ENCODE peak calls at places on chromosome 11, in four cellular contexts. One of them, this sample, is unnamed.

GRCh38 chr11:117830674-117831351 is 6.3 kb upstream of the FXYD2 start:
- DNase-seq in stimulated activated CD8-positive, alpha-beta memory T cell treated with anti-CD3 and anti-CD28 coated beads, Interleukin-15, amount 100 ng/mL, for 1 hour: no peak
- DNase-seq in B cell: no peak
- DNase-seq in kidney epithelial cell: no peak
- DNase-seq in this sample: no peak

GRCh38 chr11:118691926-118692830 is 12.7 kb upstream of the TREH start:
- DNase-seq in B cell: no peak
- DNase-seq in stimulated activated CD8-positive, alpha-beta memory T cell treated with anti-CD3 and anti-CD28 coated beads, Interleukin-15, amount 100 ng/mL, for 1 hour: peak; percentile 38
- DNase-seq in kidney epithelial cell: no peak
- DNase-seq in this sample: peak; percentile 45

GRCh38 chr11:47941907-47942558 is 38.3 kb upstream of the PTPRJ start:
- DNase-seq in kidney epithelial cell: no peak
- DNase-seq in stimulated activated CD8-positive, alpha-beta memory T cell treated with anti-CD3 and anti-CD28 coated beads, Interleukin-15, amount 100 ng/mL, for 1 hour: no peak
- DNase-seq in B cell: no peak
- DNase-seq in this sample: peak; percentile 68

GRCh38 chr11:110992481-110992880 is 253.0 kb upstream of the POU2AF2 start:
- DNase-seq in stimulated activated CD8-positive, alpha-beta memory T cell treated with anti-CD3 and anti-CD28 coated beads, Interleukin-15, amount 100 ng/mL, for 1 hour: no peak
- DNase-seq in B cell: no peak
- DNase-seq in kidney epithelial cell: no peak
- DNase-seq in this sample: no peak

GRCh38 chr11:124899376-124900145 is 1.9 kb upstream of the ROBO4 start:
- DNase-seq in stimulated activated CD8-positive, alpha-beta memory T cell treated with anti-CD3 and anti-CD28 coated beads, Interleukin-15, amount 100 ng/mL, for 1 hour: no peak
- DNase-seq in kidney epithelial cell: no peak
- DNase-seq in B cell: no peak
- DNase-seq in this sample: no peak

GRCh38 chr11:3195251-3196160 is 23.1 kb downstream of the MRGPRG start:
- DNase-seq in kidney epithelial cell: no peak
- DNase-seq in stimulated activated CD8-positive, alpha-beta memory T cell treated with anti-CD3 and anti-CD28 coated beads, Interleukin-15, amount 100 ng/mL, for 1 hour: no peak
- DNase-seq in B cell: no peak
- DNase-seq in this sample: peak; percentile 20

GRCh38 chr11:120178441-120179070 is 32.3 kb upstream of the OAF start:
- DNase-seq in stimulated activated CD8-positive, alpha-beta memory T cell treated with anti-CD3 and anti-CD28 coated beads, Interleukin-15, amount 100 ng/mL, for 1 hour: no peak
- DNase-seq in B cell: no peak
- DNase-seq in kidney epithelial cell: no peak
- DNase-seq in this sample: no peak

GRCh38 chr11:57735655-57736298 is 5.5 kb upstream of the SELENOH start:
- DNase-seq in kidney epithelial cell: no peak
- DNase-seq in B cell: no peak
- DNase-seq in stimulated activated CD8-positive, alpha-beta memory T cell treated with anti-CD3 and anti-CD28 coated beads, Interleukin-15, amount 100 ng/mL, for 1 hour: no peak
- DNase-seq in this sample: no peak

GRCh38 chr11:96763244-96763643 is 373.4 kb downstream of the JRKL start:
- DNase-seq in stimulated activated CD8-positive, alpha-beta memory T cell treated with anti-CD3 and anti-CD28 coated beads, Interleukin-15, amount 100 ng/mL, for 1 hour: no peak
- DNase-seq in kidney epithelial cell: no peak
- DNase-seq in B cell: no peak
- DNase-seq in this sample: no peak

GRCh38 chr11:119263352-119263940 is 53.5 kb downstream of the MCAM start:
- DNase-seq in kidney epithelial cell: no peak
- DNase-seq in B cell: no peak
- DNase-seq in stimulated activated CD8-positive, alpha-beta memory T cell treated with anti-CD3 and anti-CD28 coated beads, Interleukin-15, amount 100 ng/mL, for 1 hour: no peak
- DNase-seq in this sample: no peak

GRCh38 chr11:80023416-80023815 is 582.6 kb upstream of the TENM4 start:
- DNase-seq in kidney epithelial cell: no peak
- DNase-seq in B cell: no peak
- DNase-seq in stimulated activated CD8-positive, alpha-beta memory T cell treated with anti-CD3 and anti-CD28 coated beads, Interleukin-15, amount 100 ng/mL, for 1 hour: no peak
- DNase-seq in this sample: no peak

GRCh38 chr11:107770546-107770945 is 58.7 kb upstream of the SLN start:
- DNase-seq in stimulated activated CD8-positive, alpha-beta memory T cell treated with anti-CD3 and anti-CD28 coated beads, Interleukin-15, amount 100 ng/mL, for 1 hour: no peak
- DNase-seq in B cell: no peak
- DNase-seq in kidney epithelial cell: peak; percentile 12
- DNase-seq in this sample: no peak

GRCh38 chr11:11660351-11660750 is 38.5 kb upstream of the GALNT18 start:
- DNase-seq in B cell: no peak
- DNase-seq in stimulated activated CD8-positive, alpha-beta memory T cell treated with anti-CD3 and anti-CD28 coated beads, Interleukin-15, amount 100 ng/mL, for 1 hour: no peak
- DNase-seq in kidney epithelial cell: no peak
- DNase-seq in this sample: no peak

GRCh38 chr11:78226684-78227680 is 38.3 kb downstream of the USP35 start:
- DNase-seq in kidney epithelial cell: no peak
- DNase-seq in stimulated activated CD8-positive, alpha-beta memory T cell treated with anti-CD3 and anti-CD28 coated beads, Interleukin-15, amount 100 ng/mL, for 1 hour: no peak
- DNase-seq in B cell: no peak
- DNase-seq in this sample: no peak

GRCh38 chr11:106989056-106989455 is 29.2 kb downstream of the GUCY1A2 start:
- DNase-seq in kidney epithelial cell: no peak
- DNase-seq in B cell: no peak
- DNase-seq in stimulated activated CD8-positive, alpha-beta memory T cell treated with anti-CD3 and anti-CD28 coated beads, Interleukin-15, amount 100 ng/mL, for 1 hour: no peak
- DNase-seq in this sample: no peak

GRCh38 chr11:75874942-75875341 is 59.9 kb downstream of the UVRAG start:
- DNase-seq in stimulated activated CD8-positive, alpha-beta memory T cell treated with anti-CD3 and anti-CD28 coated beads, Interleukin-15, amount 100 ng/mL, for 1 hour: no peak
- DNase-seq in kidney epithelial cell: no peak
- DNase-seq in B cell: no peak
- DNase-seq in this sample: no peak

GRCh38 chr11:108558222-108558621 is 35.3 kb downstream of the EXPH5 start:
- DNase-seq in kidney epithelial cell: no peak
- DNase-seq in stimulated activated CD8-positive, alpha-beta memory T cell treated with anti-CD3 and anti-CD28 coated beads, Interleukin-15, amount 100 ng/mL, for 1 hour: no peak
- DNase-seq in B cell: no peak
- DNase-seq in this sample: no peak

GRCh38 chr11:6927030-6927617 is 898 bp downstream of the ZNF215 start:
- DNase-seq in stimulated activated CD8-positive, alpha-beta memory T cell treated with anti-CD3 and anti-CD28 coated beads, Interleukin-15, amount 100 ng/mL, for 1 hour: no peak
- DNase-seq in kidney epithelial cell: no peak
- DNase-seq in B cell: peak; percentile 46
- DNase-seq in this sample: no peak

GRCh38 chr11:32891657-32892354 is 805 bp upstream of the QSER1 start:
- DNase-seq in kidney epithelial cell: no peak
- DNase-seq in stimulated activated CD8-positive, alpha-beta memory T cell treated with anti-CD3 and anti-CD28 coated beads, Interleukin-15, amount 100 ng/mL, for 1 hour: no peak
- DNase-seq in B cell: no peak
- DNase-seq in this sample: no peak

GRCh38 chr11:45848654-45849081 is 1.4 kb downstream of the CRY2 start:
- DNase-seq in kidney epithelial cell: no peak
- DNase-seq in B cell: no peak
- DNase-seq in stimulated activated CD8-positive, alpha-beta memory T cell treated with anti-CD3 and anti-CD28 coated beads, Interleukin-15, amount 100 ng/mL, for 1 hour: no peak
- DNase-seq in this sample: peak; percentile 78